ENCODE peak calls at places on chromosomes 5 and 9, in six cellular contexts. W, E, Z, Y, N and F are unnamed samples.
A peak's percentile ranks its signal among the peaks of the same experiment; 100 is the strongest.

GRCh38 chr9:33041459-33042188 is 16.6 kb downstream of the DNAJA1 start:
- DNase-seq in Z (no peak), N (peak; percentile 78), Y (no peak), W (no peak), E (no peak), F (no peak)

GRCh38 chr5:50958852-50959457 is 292.5 kb downstream of the PARP8 start:
- DNase-seq in Y (peak; percentile 35), N (peak; percentile 40), Z (no peak), W (no peak), E (no peak), F (peak; percentile 39)

GRCh38 chr9:3879731-3880493 is 354.1 kb upstream of the RFX3 start:
- DNase-seq in W (no peak), N (peak; percentile 60), E (no peak), Z (no peak), Y (no peak), F (no peak)

GRCh38 chr5:176542135-176542595 is 5.0 kb upstream of the RNF44 start:
- DNase-seq in N (no peak), Y (no peak), Z (no peak), E (no peak), W (peak; percentile 82), F (peak; percentile 55)

GRCh38 chr9:87701491-87701890 is 24.4 kb upstream of the CTSL start:
- DNase-seq in N (no peak), E (no peak), Z (no peak), Y (no peak), W (no peak), F (no peak)

GRCh38 chr5:180803181-180804128 is 849 bp upstream of the MGAT1 start:
- DNase-seq in Y (no peak), E (peak; percentile 67), Z (peak; percentile 82), W (peak; percentile 85), N (peak; percentile 96), F (peak; percentile 67)

GRCh38 chr9:98171176-98171925 is 21.1 kb downstream of the CORO2A start:
- DNase-seq in N (no peak), W (no peak), Z (peak; percentile 47), Y (no peak), E (no peak), F (no peak)

GRCh38 chr5:140038373-140038957 is 4.6 kb downstream of the NRG2 start:
- DNase-seq in N (no peak), W (no peak), Z (no peak), E (no peak), Y (no peak), F (no peak)

GRCh38 chr5:123397538-123397937 is 25.7 kb downstream of the CEP120 start:
- DNase-seq in E (no peak), Y (no peak), W (no peak), N (no peak), Z (no peak), F (no peak)

GRCh38 chr9:3459076-3459475 is 66.7 kb downstream of the RFX3 start:
- DNase-seq in N (no peak), Z (no peak), E (no peak), Y (no peak), W (no peak), F (no peak)

GRCh38 chr5:91419571-91420537 is 36.7 kb upstream of the ARRDC3 start:
- DNase-seq in W (peak; percentile 77), Y (peak; percentile 76), E (peak; percentile 65), N (peak; percentile 70), Z (peak; percentile 73), F (peak; percentile 88)

GRCh38 chr5:51279983-51280382 is 103.3 kb upstream of the ISL1 start:
- DNase-seq in Y (no peak), N (no peak), E (no peak), Z (no peak), W (no peak), F (no peak)

GRCh38 chr5:128426090-128426534 is 111.9 kb downstream of the FBN2 start:
- DNase-seq in Y (no peak), W (no peak), E (no peak), Z (no peak), N (no peak), F (no peak)

GRCh38 chr5:92372766-92373165 is 989.6 kb upstream of the ARRDC3 start:
- DNase-seq in N (no peak), Z (no peak), E (no peak), Y (no peak), W (no peak), F (no peak)

GRCh38 chr9:76369583-76369982 is 24.6 kb downstream of the RFK start:
- DNase-seq in Y (no peak), Z (no peak), W (peak; percentile 49), E (no peak), N (no peak), F (no peak)

GRCh38 chr9:13266172-13266571 is 13.3 kb downstream of the MPDZ start:
- DNase-seq in W (no peak), Z (no peak), Y (no peak), E (no peak), N (no peak), F (no peak)

GRCh38 chr9:692636-693459 is 148.6 kb upstream of the DMRT1 start:
- DNase-seq in W (no peak), E (no peak), N (no peak), Z (no peak), Y (no peak), F (no peak)

GRCh38 chr9:130421802-130422276 is 22.9 kb upstream of the ASS1 start:
- DNase-seq in Z (no peak), Y (no peak), W (no peak), N (no peak), E (no peak), F (no peak)

GRCh38 chr5:58620336-58620735 is 37.5 kb downstream of the RAB3C start:
- DNase-seq in W (no peak), E (no peak), N (no peak), Y (no peak), Z (no peak), F (no peak)

DNA sequence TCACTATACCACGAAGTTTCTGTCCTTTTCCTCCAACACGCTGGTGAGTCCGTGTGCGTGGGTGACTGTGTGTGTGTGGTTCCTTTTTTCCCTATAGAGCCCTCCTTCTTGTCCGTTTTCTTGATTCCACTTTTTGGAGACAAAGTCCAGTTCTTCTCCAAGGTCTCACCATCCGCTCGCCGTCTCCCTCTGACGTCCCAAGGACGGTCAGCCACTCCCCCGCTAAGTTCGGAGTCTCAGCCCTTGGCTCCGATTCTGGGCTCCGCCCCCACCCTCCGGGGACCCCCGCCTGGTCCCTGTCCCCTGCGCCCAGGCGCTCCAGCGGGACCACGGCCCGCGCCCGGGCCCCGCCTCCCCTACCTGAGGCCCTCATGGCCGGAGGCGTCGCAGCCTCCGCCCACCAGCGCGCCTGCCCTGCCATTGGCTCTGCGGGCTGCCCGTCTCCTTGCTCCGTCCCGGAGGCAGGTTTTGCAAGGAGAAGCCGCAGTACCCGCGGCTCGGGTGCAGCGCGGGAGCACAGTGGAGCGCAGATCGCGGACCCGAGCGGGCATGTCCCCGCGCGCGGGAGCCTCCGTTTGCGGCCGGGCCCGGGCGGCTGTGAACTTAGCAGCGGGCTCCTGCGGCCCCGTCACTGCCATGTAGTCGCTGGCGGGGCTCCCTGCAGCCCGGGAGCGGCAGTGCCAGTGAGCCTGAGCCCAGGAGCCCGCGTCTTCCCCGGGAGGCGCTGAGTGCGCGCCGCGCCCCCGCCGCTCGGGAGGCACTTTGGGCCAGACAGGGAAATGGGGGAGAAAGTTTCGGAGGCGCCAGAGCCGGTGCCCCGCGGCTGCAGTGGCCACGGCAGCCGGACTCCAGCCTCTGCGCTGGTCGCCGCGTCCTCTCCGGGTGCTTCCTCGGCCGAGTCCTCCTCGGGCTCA is at the start of gene MAST4:
- DNase-seq in N (peak; percentile 15), Z (peak; percentile 92), W (peak; percentile 91), Y (peak; percentile 83), E (peak; percentile 88), F (peak; percentile 85)
- TF ChIP-seq POLR2A in N (no peak), Z (no peak), W (peak; percentile 35), Y (no peak), E (peak; percentile 70), F (peak; percentile 85)

DNA sequence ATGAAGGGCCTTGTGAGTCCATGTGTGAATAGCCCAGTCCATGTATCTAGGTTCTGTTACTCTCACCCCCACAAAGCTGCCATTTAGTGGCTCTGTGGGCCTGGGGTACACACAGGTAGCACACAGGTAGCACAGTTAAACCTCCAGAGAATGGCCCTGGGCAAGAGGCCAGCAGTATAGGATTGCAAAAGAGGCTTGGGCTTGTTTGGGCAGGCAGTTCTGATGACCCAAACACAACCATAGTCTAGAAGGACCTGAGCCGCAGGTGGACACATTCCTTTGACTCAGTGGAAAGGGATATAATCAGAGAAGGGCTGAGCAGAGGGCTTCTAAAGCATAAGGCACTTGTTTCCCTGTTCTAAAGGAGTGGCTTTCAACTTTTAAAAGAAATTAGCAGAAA is 326.8 kb upstream of the SGCD start:
- DNase-seq in Y (no peak), Z (no peak), W (no peak), E (no peak), N (no peak), F (no peak)
- TF ChIP-seq POLR2A in Y (no peak), Z (no peak), W (no peak), E (no peak), N (no peak), F (no peak)

GRCh38 chr5:138542956-138543729 is at the start of gene ETF1:
- DNase-seq in Z (peak; percentile 100), E (peak; percentile 100), N (peak; percentile 100), W (peak; percentile 100), Y (peak; percentile 99), F (peak; percentile 100)
- TF ChIP-seq POLR2A in Z (peak; percentile 99), E (peak; percentile 100), N (peak; percentile 66), W (peak; percentile 99), Y (peak; percentile 76), F (peak; percentile 98)

DNA sequence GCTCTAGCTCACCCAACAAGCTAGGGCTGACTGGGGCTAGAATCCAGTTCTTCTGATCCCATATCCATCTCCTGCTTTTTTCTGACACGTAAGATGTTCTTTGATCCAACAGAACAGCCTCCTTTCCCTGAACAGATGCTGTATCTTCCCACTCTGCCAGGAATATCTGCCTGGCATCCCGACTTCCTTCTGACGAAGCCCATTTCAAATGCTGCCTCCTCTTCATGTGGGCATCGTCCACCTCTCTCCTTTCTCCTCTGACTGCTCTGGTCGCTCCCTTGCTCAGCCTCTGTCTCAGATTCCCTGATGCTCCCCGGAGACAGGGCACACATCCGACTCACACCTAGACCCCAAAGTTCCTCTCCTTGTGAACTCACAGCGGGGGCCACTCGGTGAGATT is 43.6 kb upstream of the CLK4 start:
- DNase-seq in E (no peak), N (no peak), Y (no peak), Z (no peak), W (no peak), F (no peak)
- TF ChIP-seq POLR2A in E (no peak), N (no peak), Y (no peak), Z (no peak), W (no peak), F (no peak)

GRCh38 chr9:93092171-93092991 is 3.6 kb upstream of the CARD19 start:
- DNase-seq in E (peak; percentile 20), W (peak; percentile 7), Z (peak; percentile 64), N (no peak), Y (no peak), F (no peak)

GRCh38 chr9:93095205-93096130 is 549 bp upstream of the CARD19 start:
- DNase-seq in Z (peak; percentile 100), N (peak; percentile 98), E (peak; percentile 100), W (peak; percentile 100), Y (peak; percentile 98), F (peak; percentile 99)

GRCh38 chr9:93093081-93093448 is 3.0 kb upstream of the CARD19 start:
- DNase-seq in E (peak; percentile 34), N (no peak), W (no peak), Y (no peak), Z (peak; percentile 56), F (no peak)

GRCh38 chr9:93094294-93095204 is 1.5 kb upstream of the CARD19 start:
- DNase-seq in Y (no peak), E (peak; percentile 69), N (peak; percentile 80), Z (peak; percentile 87), W (peak; percentile 63), F (peak; percentile 46)

GRCh38 chr9:93093449-93094293 is 2.3 kb upstream of the CARD19 start:
- DNase-seq in W (peak; percentile 42), Y (no peak), Z (peak; percentile 65), E (peak; percentile 35), N (no peak), F (no peak)
- TF ChIP-seq POLR2A in W (no peak), Y (no peak), Z (no peak), E (no peak), N (no peak), F (no peak)

GRCh38 chr5:1507457-1507856 is 16.3 kb downstream of the LPCAT1 start:
- DNase-seq in Z (peak; percentile 54), W (no peak), Y (no peak), E (no peak), N (no peak), F (no peak)
- TF ChIP-seq POLR2A in Z (no peak), W (no peak), Y (no peak), E (no peak), N (no peak), F (no peak)